ENCODE peak calls at places on chromosome 9, in nine cellular contexts. D is OCI-LY7; Q is epithelial cell of esophagus; A is cardiac muscle cell; T is mammary epithelial cell; X is type B pancreatic cell; I is kidney; K is activated CD8-positive, alpha-beta T cell treated with anti-CD3 and anti-CD28 coated beads for 36 hours; E is retinal pigment epithelial cell. Z is an unnamed sample.

GRCh38 chr9:136081113-136081825 is 13.8 kb downstream of the NACC2 start:
- DNase-seq in D (no peak), Q (no peak), A (no peak), T (no peak), X (no peak), I (peak; percentile 79), K (no peak), E (no peak), Z (no peak)

GRCh38 chr9:133125706-133126696 is 5.0 kb upstream of the RALGDS start:
- DNase-seq in D (no peak), Q (no peak), A (no peak), T (no peak), X (no peak), I (peak; percentile 82), K (peak; percentile 64), E (no peak), Z (peak; percentile 84)

GRCh38 chr9:37943329-37944265 is 39.7 kb upstream of the SLC25A51 start:
- DNase-seq in D (no peak), Q (peak; percentile 80), A (peak; percentile 71), T (peak; percentile 83), X (no peak), I (no peak), K (no peak), E (peak; percentile 93), Z (no peak)

GRCh38 chr9:116027096-116027495 is 126.5 kb upstream of the PAPPA start:
- DNase-seq in D (no peak), Q (no peak), A (no peak), T (peak; percentile 6), X (no peak), I (no peak), K (no peak), E (peak; percentile 18), Z (no peak)

GRCh38 chr9:14775917-14776316 is 53.4 kb upstream of the CER1 start:
- DNase-seq in D (no peak), Q (no peak), A (no peak), T (no peak), X (no peak), I (peak; percentile 63), K (no peak), E (no peak), Z (no peak)

GRCh38 chr9:133782157-133783130 is 44.3 kb upstream of the SARDH start:
- DNase-seq in D (peak; percentile 81), Q (peak; percentile 66), A (peak; percentile 88), T (peak; percentile 22), X (no peak), I (peak; percentile 81), K (peak; percentile 84), E (peak; percentile 20), Z (peak; percentile 84)

GRCh38 chr9:22244141-22245011 is 202.2 kb upstream of the DMRTA1 start:
- DNase-seq in D (peak; percentile 70), Q (peak; percentile 73), A (peak; percentile 65), T (peak; percentile 58), X (no peak), I (no peak), K (peak; percentile 61), E (peak; percentile 28), Z (peak; percentile 32)

GRCh38 chr9:115694014-115694413 is 459.6 kb upstream of the PAPPA start:
- DNase-seq in D (no peak), Q (peak; percentile 75), A (peak; percentile 22), T (peak; percentile 65), X (no peak), I (no peak), K (no peak), E (no peak), Z (no peak)

GRCh38 chr9:127280880-127281660 is 16.5 kb downstream of the GARNL3 start:
- DNase-seq in D (no peak), Q (no peak), A (no peak), T (no peak), X (no peak), I (no peak), K (no peak), E (no peak), Z (no peak)

GRCh38 chr9:110064721-110065252 is 143.2 kb downstream of the C9orf152 start:
- DNase-seq in D (no peak), Q (no peak), A (no peak), T (no peak), X (no peak), I (no peak), K (no peak), E (no peak), Z (no peak)

GRCh38 chr9:110069326-110070248 is 138.4 kb downstream of the C9orf152 start:
- DNase-seq in D (no peak), Q (peak; percentile 63), A (peak; percentile 78), T (peak; percentile 17), X (no peak), I (peak; percentile 75), K (no peak), E (peak; percentile 92), Z (no peak)

GRCh38 chr9:110065527-110065926 is 142.4 kb downstream of the C9orf152 start:
- DNase-seq in D (no peak), Q (peak; percentile 53), A (no peak), T (peak; percentile 27), X (no peak), I (no peak), K (no peak), E (no peak), Z (no peak)

GRCh38 chr9:110066929-110067716 is 140.8 kb downstream of the C9orf152 start:
- DNase-seq in D (no peak), Q (no peak), A (no peak), T (peak; percentile 25), X (no peak), I (no peak), K (no peak), E (no peak), Z (no peak)

GRCh38 chr9:110068212-110068611 is 139.7 kb downstream of the C9orf152 start:
- DNase-seq in D (no peak), Q (no peak), A (no peak), T (no peak), X (no peak), I (no peak), K (no peak), E (no peak), Z (no peak)
- TF ChIP-seq CTCF in D (no peak), Q (no peak), A (no peak), T (no peak), X (no peak), I (no peak), K (no peak), E (no peak), Z (no peak)

GRCh38 chr9:12933957-12934356 is 159.1 kb downstream of the LURAP1L start:
- DNase-seq in D (no peak), Q (peak; percentile 44), A (no peak), T (peak; percentile 76), X (no peak), I (no peak), K (no peak), E (no peak), Z (no peak)

GRCh38 chr9:12935714-12936113 is 160.9 kb downstream of the LURAP1L start:
- DNase-seq in D (no peak), Q (peak; percentile 58), A (no peak), T (peak; percentile 46), X (no peak), I (no peak), K (no peak), E (no peak), Z (no peak)

GRCh38 chr9:12934515-12935301 is 159.9 kb downstream of the LURAP1L start:
- DNase-seq in D (no peak), Q (peak; percentile 61), A (no peak), T (peak; percentile 67), X (no peak), I (no peak), K (no peak), E (no peak), Z (no peak)

GRCh38 chr9:12930906-12931305 is 156.1 kb downstream of the LURAP1L start:
- DNase-seq in D (no peak), Q (no peak), A (no peak), T (no peak), X (no peak), I (no peak), K (no peak), E (no peak), Z (no peak)
- TF ChIP-seq CTCF in D (no peak), Q (no peak), A (no peak), T (no peak), X (no peak), I (no peak), K (no peak), E (no peak), Z (no peak)

DNA sequence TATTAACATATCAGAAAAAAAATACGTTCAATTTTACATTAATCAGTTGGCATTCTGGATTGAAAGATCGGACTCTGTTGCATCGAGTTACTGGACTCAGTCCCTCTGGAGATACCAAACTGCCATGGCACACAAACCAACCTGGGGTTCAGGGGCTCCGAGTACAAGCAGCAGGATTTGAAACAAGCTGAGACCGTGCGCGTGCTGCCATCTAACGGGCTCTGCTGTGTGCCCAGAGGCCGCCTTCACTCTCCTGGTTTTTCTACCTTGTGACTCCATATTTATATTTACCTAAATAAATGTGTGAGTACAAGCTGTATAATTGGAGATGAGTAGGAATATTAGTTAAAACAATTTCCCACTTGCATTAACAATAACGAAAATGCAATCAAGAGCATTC is 48.2 kb downstream of the ANXA1 start:
- DNase-seq in D (no peak), Q (peak; percentile 36), A (peak; percentile 27), T (no peak), X (no peak), I (no peak), K (peak; percentile 23), E (no peak), Z (no peak)
- TF ChIP-seq CTCF in D (no peak), Q (peak; percentile 45), A (peak; percentile 20), T (peak; percentile 61), X (no peak), I (peak; percentile 4), K (no peak), E (peak; percentile 44), Z (no peak)

GRCh38 chr9:21060919-21061561 is 16.7 kb downstream of the IFNB1 start:
- DNase-seq in D (no peak), Q (no peak), A (no peak), T (no peak), X (no peak), I (no peak), K (peak; percentile 24), E (no peak), Z (no peak)
- TF ChIP-seq CTCF in D (no peak), Q (no peak), A (no peak), T (no peak), X (no peak), I (no peak), K (no peak), E (no peak), Z (no peak)

GRCh38 chr9:36637491-36638270 is 65.0 kb downstream of the MELK start:
- DNase-seq in D (peak; percentile 45), Q (no peak), A (peak; percentile 36), T (no peak), X (no peak), I (no peak), K (no peak), E (no peak), Z (no peak)

GRCh38 chr9:36632892-36633291 is 60.2 kb downstream of the MELK start:
- DNase-seq in D (peak; percentile 50), Q (peak; percentile 44), A (peak; percentile 21), T (peak; percentile 12), X (no peak), I (no peak), K (no peak), E (no peak), Z (peak; percentile 33)
- TF ChIP-seq CTCF in D (peak; percentile 96), Q (peak; percentile 48), A (peak; percentile 62), T (peak; percentile 58), X (peak; percentile 79), I (peak; percentile 26), K (peak; percentile 62), E (peak; percentile 54), Z (peak; percentile 42)

Z was measured in GM13976.